ENCODE peak calls at places on chromosomes 16 and 17, in four cellular contexts. One of them, this sample, is unnamed.

GRCh38 chr17:62724398-62725146 is 83.5 kb downstream of the MARCHF10 start:
- DNase-seq in AG04450: no peak
- DNase-seq in stimulated activated CD4-positive, alpha-beta T cell treated with anti-CD3 and anti-CD28 coated beads, Interleukin-12 subunit alpha, Interleukin-12 subunit beta, amount 100 ng/mL, for 48 hours: peak
- DNase-seq in endothelial cell: no peak
- DNase-seq in this sample: no peak

GRCh38 chr17:58265266-58265665 is 15.5 kb downstream of the MPO start:
- DNase-seq in AG04450: no peak
- DNase-seq in stimulated activated CD4-positive, alpha-beta T cell treated with anti-CD3 and anti-CD28 coated beads, Interleukin-12 subunit alpha, Interleukin-12 subunit beta, amount 100 ng/mL, for 48 hours: no peak
- DNase-seq in endothelial cell: no peak
- DNase-seq in this sample: no peak

GRCh38 chr17:67055811-67056745 is 11.7 kb downstream of the CACNG1 start:
- DNase-seq in stimulated activated CD4-positive, alpha-beta T cell treated with anti-CD3 and anti-CD28 coated beads, Interleukin-12 subunit alpha, Interleukin-12 subunit beta, amount 100 ng/mL, for 48 hours: no peak
- DNase-seq in endothelial cell: no peak
- DNase-seq in AG04450: no peak
- DNase-seq in this sample: no peak

GRCh38 chr17:81153340-81153803 is 11.9 kb upstream of the PVALEF start:
- DNase-seq in endothelial cell: no peak
- DNase-seq in stimulated activated CD4-positive, alpha-beta T cell treated with anti-CD3 and anti-CD28 coated beads, Interleukin-12 subunit alpha, Interleukin-12 subunit beta, amount 100 ng/mL, for 48 hours: no peak
- DNase-seq in AG04450: no peak
- DNase-seq in this sample: no peak

GRCh38 chr17:2386400-2387085 is 14.3 kb downstream of the MNT start:
- DNase-seq in AG04450: no peak
- DNase-seq in endothelial cell: no peak
- DNase-seq in stimulated activated CD4-positive, alpha-beta T cell treated with anti-CD3 and anti-CD28 coated beads, Interleukin-12 subunit alpha, Interleukin-12 subunit beta, amount 100 ng/mL, for 48 hours: no peak
- DNase-seq in this sample: no peak

GRCh38 chr16:57699899-57700298 is 5.3 kb downstream of the DRC7 start:
- DNase-seq in stimulated activated CD4-positive, alpha-beta T cell treated with anti-CD3 and anti-CD28 coated beads, Interleukin-12 subunit alpha, Interleukin-12 subunit beta, amount 100 ng/mL, for 48 hours: no peak
- DNase-seq in endothelial cell: no peak
- DNase-seq in AG04450: no peak
- DNase-seq in this sample: no peak

GRCh38 chr17:9959377-9959981 is 54.4 kb upstream of the RCVRN start:
- DNase-seq in endothelial cell: peak
- DNase-seq in AG04450: no peak
- DNase-seq in stimulated activated CD4-positive, alpha-beta T cell treated with anti-CD3 and anti-CD28 coated beads, Interleukin-12 subunit alpha, Interleukin-12 subunit beta, amount 100 ng/mL, for 48 hours: peak
- DNase-seq in this sample: no peak

GRCh38 chr17:42917236-42917603 is 16.6 kb downstream of the G6PC1 start:
- DNase-seq in endothelial cell: no peak
- DNase-seq in AG04450: no peak
- DNase-seq in stimulated activated CD4-positive, alpha-beta T cell treated with anti-CD3 and anti-CD28 coated beads, Interleukin-12 subunit alpha, Interleukin-12 subunit beta, amount 100 ng/mL, for 48 hours: no peak
- DNase-seq in this sample: peak

GRCh38 chr17:72804949-72805348 is 287.5 kb downstream of the SLC39A11 start:
- DNase-seq in AG04450: no peak
- DNase-seq in endothelial cell: no peak
- DNase-seq in stimulated activated CD4-positive, alpha-beta T cell treated with anti-CD3 and anti-CD28 coated beads, Interleukin-12 subunit alpha, Interleukin-12 subunit beta, amount 100 ng/mL, for 48 hours: no peak
- DNase-seq in this sample: no peak

GRCh38 chr16:86911311-86911999 is 333.1 kb downstream of the FOXL1 start:
- DNase-seq in endothelial cell: no peak
- DNase-seq in AG04450: no peak
- DNase-seq in stimulated activated CD4-positive, alpha-beta T cell treated with anti-CD3 and anti-CD28 coated beads, Interleukin-12 subunit alpha, Interleukin-12 subunit beta, amount 100 ng/mL, for 48 hours: no peak
- DNase-seq in this sample: no peak

GRCh38 chr16:88705076-88705684 is 1.0 kb downstream of the RNF166 start:
- DNase-seq in stimulated activated CD4-positive, alpha-beta T cell treated with anti-CD3 and anti-CD28 coated beads, Interleukin-12 subunit alpha, Interleukin-12 subunit beta, amount 100 ng/mL, for 48 hours: no peak
- DNase-seq in AG04450: no peak
- DNase-seq in endothelial cell: no peak
- DNase-seq in this sample: no peak

GRCh38 chr16:4384497-4384896 is 12.8 kb downstream of the VASN start:
- DNase-seq in endothelial cell: no peak
- DNase-seq in stimulated activated CD4-positive, alpha-beta T cell treated with anti-CD3 and anti-CD28 coated beads, Interleukin-12 subunit alpha, Interleukin-12 subunit beta, amount 100 ng/mL, for 48 hours: no peak
- DNase-seq in AG04450: no peak
- DNase-seq in this sample: no peak

GRCh38 chr17:40602445-40603443 is 37.5 kb upstream of the CCR7 start:
- DNase-seq in endothelial cell: no peak
- DNase-seq in AG04450: no peak
- DNase-seq in stimulated activated CD4-positive, alpha-beta T cell treated with anti-CD3 and anti-CD28 coated beads, Interleukin-12 subunit alpha, Interleukin-12 subunit beta, amount 100 ng/mL, for 48 hours: peak
- DNase-seq in this sample: no peak

GRCh38 chr17:38969281-38969680 is 2.1 kb upstream of the FBXO47 start:
- DNase-seq in stimulated activated CD4-positive, alpha-beta T cell treated with anti-CD3 and anti-CD28 coated beads, Interleukin-12 subunit alpha, Interleukin-12 subunit beta, amount 100 ng/mL, for 48 hours: no peak
- DNase-seq in AG04450: no peak
- DNase-seq in endothelial cell: no peak
- DNase-seq in this sample: no peak

GRCh38 chr17:2484876-2485275 is 26.8 kb downstream of the METTL16 start:
- DNase-seq in AG04450: no peak
- DNase-seq in endothelial cell: no peak
- DNase-seq in stimulated activated CD4-positive, alpha-beta T cell treated with anti-CD3 and anti-CD28 coated beads, Interleukin-12 subunit alpha, Interleukin-12 subunit beta, amount 100 ng/mL, for 48 hours: no peak
- DNase-seq in this sample: peak

GRCh38 chr17:57892820-57893595 is 43.2 kb upstream of the MRPS23 start:
- DNase-seq in stimulated activated CD4-positive, alpha-beta T cell treated with anti-CD3 and anti-CD28 coated beads, Interleukin-12 subunit alpha, Interleukin-12 subunit beta, amount 100 ng/mL, for 48 hours: no peak
- DNase-seq in AG04450: peak
- DNase-seq in endothelial cell: no peak
- DNase-seq in this sample: peak

GRCh38 chr17:32566303-32566702 is 79.5 kb downstream of the CDK5R1 start:
- DNase-seq in AG04450: no peak
- DNase-seq in stimulated activated CD4-positive, alpha-beta T cell treated with anti-CD3 and anti-CD28 coated beads, Interleukin-12 subunit alpha, Interleukin-12 subunit beta, amount 100 ng/mL, for 48 hours: no peak
- DNase-seq in endothelial cell: no peak
- DNase-seq in this sample: no peak

GRCh38 chr17:81245665-81246342 is 6.7 kb downstream of the NDUFAF8 start:
- DNase-seq in AG04450: no peak
- DNase-seq in stimulated activated CD4-positive, alpha-beta T cell treated with anti-CD3 and anti-CD28 coated beads, Interleukin-12 subunit alpha, Interleukin-12 subunit beta, amount 100 ng/mL, for 48 hours: no peak
- DNase-seq in endothelial cell: no peak
- DNase-seq in this sample: no peak

GRCh38 chr17:81256616-81257015 is 17.5 kb downstream of the NDUFAF8 start:
- DNase-seq in endothelial cell: no peak
- DNase-seq in stimulated activated CD4-positive, alpha-beta T cell treated with anti-CD3 and anti-CD28 coated beads, Interleukin-12 subunit alpha, Interleukin-12 subunit beta, amount 100 ng/mL, for 48 hours: no peak
- DNase-seq in AG04450: no peak
- DNase-seq in this sample: no peak